ENCODE peak calls at places on chromosome 19, in nine cellular contexts. J, G, U, M, K, I, O, N and Z are unnamed samples.
A peak's percentile ranks its signal among the peaks of the same experiment; 100 is the strongest.

GRCh38 chr19:36489920-36490415 is 607 bp upstream of the ZNF566 start:
- DNase-seq in J (no peak), G (peak; percentile 96), U (no peak), M (peak; percentile 54), K (no peak), I (peak; percentile 95), O (peak; percentile 71), N (no peak), Z (peak; percentile 81)

GRCh38 chr19:43983544-43983911 is 460 bp upstream of the ZNF155 start:
- DNase-seq in J (no peak), G (no peak), U (no peak), M (no peak), K (peak; percentile 28), I (no peak), O (no peak), N (no peak), Z (no peak)

GRCh38 chr19:7852851-7853759 is 21.1 kb downstream of the PRR36 start:
- DNase-seq in J (peak; percentile 52), G (peak; percentile 40), U (peak; percentile 50), M (peak; percentile 70), K (peak; percentile 19), I (peak; percentile 50), O (peak; percentile 79), N (no peak), Z (peak; percentile 70)

GRCh38 chr19:41226053-41226873 is 7.2 kb downstream of the AXL start:
- DNase-seq in J (peak; percentile 17), G (peak; percentile 92), U (peak; percentile 25), M (peak; percentile 14), K (peak; percentile 23), I (peak; percentile 96), O (peak; percentile 43), N (no peak), Z (no peak)

GRCh38 chr19:7470540-7471305 is 18.1 kb downstream of the PEX11G start:
- DNase-seq in J (no peak), G (no peak), U (no peak), M (no peak), K (no peak), I (no peak), O (no peak), N (no peak), Z (no peak)

GRCh38 chr19:49502866-49503581 is 6.8 kb downstream of the RPS11 start:
- DNase-seq in J (peak; percentile 72), G (peak; percentile 79), U (peak; percentile 41), M (no peak), K (no peak), I (peak; percentile 70), O (no peak), N (no peak), Z (peak; percentile 84)

GRCh38 chr19:5172859-5173577 is 167.6 kb downstream of the PTPRS start:
- DNase-seq in J (no peak), G (peak; percentile 82), U (no peak), M (no peak), K (no peak), I (peak; percentile 100), O (peak; percentile 26), N (peak; percentile 97), Z (no peak)

GRCh38 chr19:14114854-14115253 is 2.7 kb downstream of the PRKACA start:
- DNase-seq in J (peak; percentile 42), G (no peak), U (no peak), M (no peak), K (no peak), I (no peak), O (no peak), N (no peak), Z (no peak)

GRCh38 chr19:48926909-48927308 is 6.6 kb upstream of the DHDH start:
- DNase-seq in J (peak; percentile 32), G (peak; percentile 99), U (no peak), M (no peak), K (peak; percentile 44), I (peak; percentile 95), O (peak; percentile 65), N (peak; percentile 66), Z (no peak)

GRCh38 chr19:40378509-40378908 is 11.5 kb downstream of the HIPK4 start:
- DNase-seq in J (no peak), G (no peak), U (no peak), M (no peak), K (no peak), I (no peak), O (no peak), N (no peak), Z (no peak)

GRCh38 chr19:11984986-11985385 is 20.1 kb downstream of the ZNF763 start:
- DNase-seq in J (no peak), G (no peak), U (no peak), M (no peak), K (no peak), I (no peak), O (no peak), N (no peak), Z (no peak)

GRCh38 chr19:4815426-4816387 is 15.8 kb downstream of the TICAM1 start:
- DNase-seq in J (peak; percentile 73), G (peak; percentile 91), U (peak; percentile 54), M (peak; percentile 50), K (peak; percentile 90), I (peak; percentile 93), O (peak; percentile 91), N (no peak), Z (peak; percentile 92)

GRCh38 chr19:13833330-13834265 is 38.4 kb downstream of the ZSWIM4 start:
- DNase-seq in J (peak; percentile 91), G (peak; percentile 78), U (peak; percentile 83), M (peak; percentile 85), K (peak; percentile 80), I (peak; percentile 94), O (peak; percentile 92), N (no peak), Z (peak; percentile 98)

GRCh38 chr19:38730731-38731589 is 13.3 kb downstream of the CAPN12 start:
- DNase-seq in J (no peak), G (no peak), U (no peak), M (no peak), K (no peak), I (no peak), O (no peak), N (no peak), Z (peak; percentile 72)

GRCh38 chr19:18274776-18275356 is 614 bp upstream of the IQCN start:
- DNase-seq in J (no peak), G (peak; percentile 68), U (no peak), M (no peak), K (peak; percentile 52), I (peak; percentile 91), O (peak; percentile 83), N (peak; percentile 54), Z (peak; percentile 92)

GRCh38 chr19:5024282-5024681 is 55.4 kb downstream of the KDM4B start:
- DNase-seq in J (no peak), G (no peak), U (no peak), M (no peak), K (no peak), I (no peak), O (no peak), N (no peak), Z (no peak)

GRCh38 chr19:55256562-55257460 is 2.0 kb downstream of the PPP6R1 start:
- DNase-seq in J (no peak), G (peak; percentile 33), U (no peak), M (no peak), K (no peak), I (no peak), O (no peak), N (no peak), Z (no peak)

GRCh38 chr19:35347930-35348298 is 212 bp downstream of the FFAR1 start:
- DNase-seq in J (no peak), G (no peak), U (no peak), M (no peak), K (no peak), I (no peak), O (no peak), N (no peak), Z (peak; percentile 42)

GRCh38 chr19:44303305-44303704 is 1.5 kb downstream of the ZNF235 start:
- DNase-seq in J (no peak), G (no peak), U (no peak), M (no peak), K (no peak), I (peak; percentile 3), O (no peak), N (no peak), Z (no peak)

GRCh38 chr19:1130801-1131717 is 27.3 kb downstream of the GPX4 start:
- DNase-seq in J (peak; percentile 76), G (no peak), U (no peak), M (no peak), K (no peak), I (peak; percentile 35), O (no peak), N (no peak), Z (no peak)

GRCh38 chr19:33344210-33344609 is 29.3 kb upstream of the CEBPG start:
- DNase-seq in J (no peak), G (no peak), U (no peak), M (no peak), K (peak; percentile 44), I (no peak), O (no peak), N (no peak), Z (no peak)

GRCh38 chr19:16860118-16860517 is 28.7 kb upstream of the F2RL3 start:
- DNase-seq in J (no peak), G (no peak), U (no peak), M (no peak), K (no peak), I (peak; percentile 65), O (no peak), N (no peak), Z (no peak)

GRCh38 chr19:29882719-29883105 is 59.3 kb upstream of the URI1 start:
- DNase-seq in J (no peak), G (no peak), U (no peak), M (no peak), K (no peak), I (no peak), O (no peak), N (no peak), Z (no peak)

GRCh38 chr19:2167896-2168618 is 4.3 kb downstream of the DOT1L start:
- DNase-seq in J (no peak), G (peak; percentile 44), U (no peak), M (no peak), K (no peak), I (peak; percentile 72), O (no peak), N (no peak), Z (no peak)

GRCh38 chr19:17757125-17757524 is 5.8 kb downstream of the FCHO1 start:
- DNase-seq in J (no peak), G (peak; percentile 86), U (no peak), M (no peak), K (peak; percentile 86), I (peak; percentile 67), O (peak; percentile 95), N (no peak), Z (no peak)